ENCODE peak calls at places on chromosomes 2 and 18, in four cellular contexts. N is OCI-M1, K is NCI-H1092 treated with DMSO at 0.1 percent for 48 hours, S is AG08395. M is an unnamed sample.

GRCh38 chr2:124281556-124281955 is 256.5 kb downstream of the CNTNAP5 start:
- DNase-seq in K (no peak), S (no peak), N (no peak), M (no peak)

GRCh38 chr2:169964740-169965139 is 137.5 kb downstream of the UBR3 start:
- DNase-seq in K (no peak), N (no peak), S (no peak), M (no peak)

GRCh38 chr2:216221806-216222205 is 112.7 kb downstream of the XRCC5 start:
- DNase-seq in K (no peak), N (peak; percentile 16), S (peak; percentile 60), M (no peak)

GRCh38 chr2:171475979-171476378 is 42.0 kb downstream of the DCAF17 start:
- DNase-seq in S (no peak), N (no peak), K (no peak), M (no peak)

GRCh38 chr2:234494361-234495075 is 2.4 kb downstream of the ARL4C start:
- DNase-seq in N (no peak), K (peak; percentile 24), S (no peak), M (no peak)

GRCh38 chr18:10851824-10852225 is 297.5 kb downstream of the PIEZO2 start:
- DNase-seq in S (peak; percentile 60), N (peak; percentile 96), K (peak; percentile 20), M (peak; percentile 59)

GRCh38 chr2:230362030-230362691 is 35.2 kb downstream of the SP140L start:
- DNase-seq in K (no peak), S (no peak), N (no peak), M (no peak)

GRCh38 chr2:47165001-47165555 is 10.0 kb upstream of the STPG4 start:
- DNase-seq in K (no peak), S (no peak), N (no peak), M (no peak)

GRCh38 chr18:36536426-36536825 is 238.9 kb downstream of the FHOD3 start:
- DNase-seq in K (no peak), N (no peak), S (no peak), M (no peak)

GRCh38 chr2:48264632-48265031 is 265.3 kb upstream of the STON1 start:
- DNase-seq in K (no peak), N (peak; percentile 84), S (no peak), M (no peak)

GRCh38 chr18:49020129-49020528 is 69.4 kb upstream of the SMAD7 start:
- DNase-seq in S (no peak), N (no peak), K (no peak), M (no peak)

GRCh38 chr2:219643788-219644398 is 16.5 kb downstream of the SLC4A3 start:
- DNase-seq in N (no peak), S (no peak), K (no peak), M (no peak)

GRCh38 chr2:3168230-3168891 is 209.3 kb downstream of the EIPR1 start:
- DNase-seq in S (peak; percentile 85), K (no peak), N (no peak), M (peak; percentile 24)

GRCh38 chr2:188971316-188971930 is 2.8 kb upstream of the COL3A1 start:
- DNase-seq in S (no peak), N (no peak), K (no peak), M (no peak)

GRCh38 chr2:196718394-196718793 is 78.9 kb downstream of the CCDC150 start:
- DNase-seq in S (no peak), N (peak; percentile 38), K (no peak), M (no peak)

GRCh38 chr2:54430649-54431048 is 25.5 kb upstream of the SPTBN1 start:
- DNase-seq in N (no peak), S (no peak), K (no peak), M (no peak)

GRCh38 chr2:88054300-88055048 is 1.1 kb downstream of the KRCC1 start:
- DNase-seq in N (peak; percentile 31), S (no peak), K (no peak), M (no peak)

GRCh38 chr2:231765496-231765929 is 15.6 kb downstream of the PDE6D start:
- DNase-seq in S (no peak), N (no peak), K (no peak), M (no peak)

GRCh38 chr2:118417417-118418125 is 329.3 kb downstream of the INSIG2 start:
- DNase-seq in N (no peak), K (no peak), S (peak; percentile 77), M (no peak)